ENCODE peak calls at places on chromosomes 5 and 9, in nine cellular contexts. M is T-helper 2 cell, T is smooth muscle cell of the brain vasculature, S is lung microvascular endothelial cell, H is mucosa of descending colon, V is spleen, Z is cardiac muscle cell, F is T follicular helper cell, B is NCI-H1417. L is an unnamed sample.

GRCh38 chr5:113059232-113059805 is 82.7 kb downstream of the DCP2 start:
- DNase-seq in H (no peak), T (no peak), V (peak), M (no peak), S (peak), F (no peak), B (peak), Z (no peak), L (no peak)

GRCh38 chr9:84781431-84781830 is 111.9 kb downstream of the NTRK2 start:
- DNase-seq in S (no peak), H (peak), V (no peak), Z (peak), F (no peak), M (no peak), T (peak), B (no peak), L (no peak)

GRCh38 chr5:27494845-27495244 is 456.5 kb upstream of the CDH9 start:
- DNase-seq in B (no peak), F (no peak), H (no peak), Z (no peak), V (no peak), S (no peak), M (no peak), T (no peak), L (no peak)

GRCh38 chr5:173970878-173971650 is 17.9 kb upstream of the C5orf47 start:
- DNase-seq in B (no peak), V (no peak), S (no peak), T (no peak), M (no peak), Z (no peak), F (no peak), H (no peak), L (no peak)

GRCh38 chr5:54363669-54364068 is 53.3 kb upstream of the ARL15 start:
- DNase-seq in B (no peak), Z (no peak), T (no peak), V (no peak), M (no peak), H (no peak), S (peak), F (no peak), L (no peak)

GRCh38 chr9:116178481-116179211 is 25.1 kb downstream of the PAPPA start:
- DNase-seq in H (no peak), B (no peak), V (no peak), S (no peak), Z (no peak), T (no peak), F (no peak), M (no peak), L (no peak)

GRCh38 chr5:801472-801871 is 16.9 kb upstream of the ZDHHC11B start:
- DNase-seq in M (no peak), V (no peak), T (no peak), Z (no peak), H (no peak), B (no peak), F (no peak), S (no peak), L (no peak)

GRCh38 chr5:80406980-80407734 is 707 bp upstream of the ZFYVE16 start:
- DNase-seq in S (peak), F (no peak), M (no peak), B (no peak), V (peak), Z (no peak), T (no peak), H (peak), L (no peak)

GRCh38 chr9:19720374-19720773 is 68.5 kb downstream of the SLC24A2 start:
- DNase-seq in S (peak), B (no peak), V (no peak), F (no peak), Z (peak), H (peak), T (peak), M (no peak), L (no peak)

GRCh38 chr9:117549444-117549843 is 134.6 kb upstream of the ASTN2 start:
- DNase-seq in S (no peak), F (no peak), B (no peak), M (no peak), V (no peak), Z (no peak), H (no peak), T (no peak), L (no peak)

GRCh38 chr9:120997502-120997901 is 52.6 kb downstream of the C5 start:
- DNase-seq in M (no peak), F (no peak), V (no peak), B (no peak), T (no peak), Z (no peak), H (no peak), S (no peak), L (no peak)

GRCh38 chr9:102445181-102445747 is 549.9 kb upstream of the CYLC2 start:
- DNase-seq in V (no peak), T (no peak), Z (no peak), S (no peak), B (no peak), F (no peak), M (no peak), H (no peak), L (no peak)

GRCh38 chr9:105341784-105342183 is 97.3 kb downstream of the SLC44A1 start:
- DNase-seq in T (peak), F (no peak), V (no peak), H (no peak), B (no peak), Z (no peak), M (no peak), S (peak), L (no peak)

GRCh38 chr9:33942471-33943083 is 106.1 kb downstream of the UBAP2 start:
- DNase-seq in T (peak), F (no peak), Z (no peak), H (no peak), S (peak), B (no peak), V (no peak), M (no peak), L (no peak)

GRCh38 chr5:125485003-125485641 is 738.7 kb upstream of the ZNF608 start:
- DNase-seq in V (no peak), Z (peak), H (peak), M (no peak), T (peak), S (peak), B (peak), F (no peak), L (no peak)